ENCODE peak calls at places on chromosome 17, in eight cellular contexts. G is epithelial cell of esophagus, J is AG04450, M is heart right ventricle, U is A549, K is cardiac muscle cell, E is testis, I is cardiac fibroblast. O is an unnamed sample.
A peak's percentile ranks its signal among the peaks of the same experiment; 100 is the strongest.

GRCh38 chr17:72405662-72406230 is 284.9 kb downstream of the SOX9 start:
- DNase-seq in G (no peak), J (no peak), M (no peak), U (no peak), K (no peak), E (no peak), I (no peak), O (no peak)

GRCh38 chr17:43983515-43984411 is 20.7 kb upstream of the NAGS start:
- DNase-seq in G (peak; percentile 21), J (no peak), M (no peak), U (peak; percentile 34), K (no peak), E (peak; percentile 52), I (no peak), O (no peak)

GRCh38 chr17:6450926-6451717 is 6.9 kb downstream of the PIMREG start:
- DNase-seq in G (no peak), J (no peak), M (no peak), U (no peak), K (peak; percentile 59), E (no peak), I (no peak), O (no peak)

GRCh38 chr17:869567-870530 is 87.7 kb downstream of the MRM3 start:
- DNase-seq in G (peak; percentile 99), J (no peak), M (no peak), U (peak; percentile 56), K (peak; percentile 42), E (no peak), I (peak; percentile 57), O (no peak)

GRCh38 chr17:66915204-66915611 is 49.3 kb upstream of the CACNG4 start:
- DNase-seq in G (peak; percentile 76), J (no peak), M (no peak), U (peak; percentile 65), K (no peak), E (peak; percentile 52), I (peak; percentile 6), O (no peak)

GRCh38 chr17:78343433-78344201 is 16.3 kb downstream of the SOCS3 start:
- DNase-seq in G (no peak), J (no peak), M (no peak), U (no peak), K (no peak), E (no peak), I (no peak), O (no peak)

GRCh38 chr17:42361781-42362186 is 26.5 kb downstream of the STAT3 start:
- DNase-seq in G (no peak), J (no peak), M (no peak), U (peak; percentile 39), K (no peak), E (no peak), I (no peak), O (no peak)

GRCh38 chr17:40325156-40326013 is 16.4 kb downstream of the RARA start:
- DNase-seq in G (no peak), J (no peak), M (no peak), U (no peak), K (no peak), E (no peak), I (no peak), O (no peak)

GRCh38 chr17:72244494-72244893 is 123.7 kb downstream of the SOX9 start:
- DNase-seq in G (peak; percentile 50), J (no peak), M (no peak), U (no peak), K (peak; percentile 25), E (no peak), I (peak; percentile 25), O (no peak)

GRCh38 chr17:4986951-4987766 is at the start of gene CAMTA2:
- DNase-seq in G (peak; percentile 64), J (no peak), M (peak; percentile 94), U (peak; percentile 87), K (peak; percentile 79), E (peak; percentile 94), I (peak; percentile 73), O (no peak)

GRCh38 chr17:67289174-67289876 is 44.3 kb upstream of the HELZ start:
- DNase-seq in G (no peak), J (peak; percentile 8), M (peak; percentile 87), U (no peak), K (peak; percentile 98), E (peak; percentile 94), I (peak; percentile 99), O (no peak)

GRCh38 chr17:8080799-8081219 is 6.7 kb downstream of the ALOX12B start:
- DNase-seq in G (no peak), J (no peak), M (no peak), U (no peak), K (no peak), E (no peak), I (no peak), O (no peak)

GRCh38 chr17:64938925-64939474 is 19.7 kb upstream of the LRRC37A3 start:
- DNase-seq in G (peak; percentile 41), J (no peak), M (peak; percentile 29), U (peak; percentile 66), K (peak; percentile 56), E (peak; percentile 48), I (peak; percentile 53), O (no peak)

GRCh38 chr17:72553051-72553755 is 432.4 kb downstream of the SOX9 start:
- DNase-seq in G (no peak), J (no peak), M (no peak), U (no peak), K (no peak), E (no peak), I (no peak), O (no peak)

GRCh38 chr17:37088913-37089312 is 140.2 kb downstream of the AATF start:
- DNase-seq in G (no peak), J (no peak), M (no peak), U (no peak), K (no peak), E (no peak), I (no peak), O (no peak)

GRCh38 chr17:75604034-75604695 is 16.6 kb downstream of the MYO15B start:
- DNase-seq in G (peak; percentile 47), J (no peak), M (no peak), U (peak; percentile 55), K (no peak), E (no peak), I (no peak), O (no peak)

GRCh38 chr17:40538936-40539705 is 26.2 kb downstream of the CCR7 start:
- DNase-seq in G (no peak), J (no peak), M (no peak), U (no peak), K (no peak), E (no peak), I (no peak), O (no peak)

GRCh38 chr17:8138366-8138671 is 13.9 kb downstream of the PER1 start:
- DNase-seq in G (no peak), J (no peak), M (no peak), U (no peak), K (no peak), E (no peak), I (no peak), O (no peak)

GRCh38 chr17:19718613-19719364 is 2.4 kb upstream of the SLC47A2 start:
- DNase-seq in G (peak; percentile 46), J (no peak), M (no peak), U (peak; percentile 65), K (no peak), E (no peak), I (no peak), O (no peak)

GRCh38 chr17:47785538-47786123 is 36.0 kb downstream of the OSBPL7 start:
- DNase-seq in G (peak; percentile 40), J (no peak), M (no peak), U (no peak), K (peak; percentile 55), E (no peak), I (peak; percentile 38), O (no peak)

GRCh38 chr17:65130829-65131228 is 6.3 kb upstream of the RGS9 start:
- DNase-seq in G (no peak), J (no peak), M (no peak), U (no peak), K (no peak), E (no peak), I (no peak), O (no peak)

GRCh38 chr17:50270430-50271172 is 3.7 kb upstream of the TMEM92 start:
- DNase-seq in G (no peak), J (peak; percentile 63), M (no peak), U (no peak), K (peak; percentile 88), E (peak; percentile 46), I (peak; percentile 84), O (no peak)
- H3K4me3 ChIP-seq in G (no peak overlapping the region), J (peak overlapping the region; percentile 57), M (no peak overlapping the region), U (no peak overlapping the region), K (no peak overlapping the region), E (no peak overlapping the region), I (no peak overlapping the region), O (peak overlapping the region; percentile 53)

GRCh38 chr17:3970668-3971067 is 6.4 kb upstream of the ATP2A3 start:
- DNase-seq in G (no peak), J (no peak), M (no peak), U (no peak), K (no peak), E (no peak), I (no peak), O (no peak)

GRCh38 chr17:3973498-3974137 is 9.4 kb upstream of the ATP2A3 start:
- DNase-seq in G (no peak), J (no peak), M (no peak), U (no peak), K (no peak), E (no peak), I (no peak), O (no peak)

GRCh38 chr17:3974138-3974687 is 10.0 kb upstream of the ATP2A3 start:
- DNase-seq in G (no peak), J (no peak), M (no peak), U (no peak), K (no peak), E (no peak), I (no peak), O (no peak)

GRCh38 chr17:3972931-3973330 is 8.7 kb upstream of the ATP2A3 start:
- DNase-seq in G (no peak), J (no peak), M (no peak), U (no peak), K (no peak), E (no peak), I (no peak), O (no peak)

DNA sequence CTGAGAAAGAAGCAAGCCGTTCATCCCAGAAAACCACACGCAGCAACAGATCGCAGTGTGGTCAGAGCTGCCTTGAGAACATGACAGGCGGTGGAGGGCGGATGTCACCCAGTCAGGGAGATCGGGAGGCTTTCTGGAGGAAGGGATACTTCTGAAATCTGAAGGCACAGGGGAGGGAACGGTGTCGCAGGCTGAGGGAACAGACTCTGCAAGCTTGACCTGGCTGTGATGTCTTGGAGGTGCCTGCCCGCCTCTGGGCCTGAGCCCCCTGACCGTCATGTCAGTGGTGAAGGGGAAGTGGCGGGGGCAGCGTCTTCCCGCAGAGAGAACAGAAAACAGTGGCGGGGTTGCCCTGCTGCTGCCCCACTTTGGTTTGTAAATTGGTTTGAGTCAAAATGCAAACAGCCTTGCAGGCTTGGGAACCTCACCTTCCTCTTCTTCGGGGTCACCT is 8.1 kb upstream of the ATP2A3 start:
- DNase-seq in G (no peak), J (no peak), M (no peak), U (no peak), K (no peak), E (no peak), I (no peak), O (no peak)
- H3K4me3 ChIP-seq in G (no peak overlapping the region), J (no peak overlapping the region), M (no peak overlapping the region), U (no peak overlapping the region), K (no peak overlapping the region), E (no peak overlapping the region), I (no peak overlapping the region), O (no peak overlapping the region)

GRCh38 chr17:55278173-55278748 is 13.5 kb downstream of the HLF start:
- DNase-seq in G (no peak), J (no peak), M (no peak), U (peak; percentile 18), K (no peak), E (no peak), I (no peak), O (no peak)
- H3K4me3 ChIP-seq in G (no peak overlapping the region), J (no peak overlapping the region), M (no peak overlapping the region), U (no peak overlapping the region), K (no peak overlapping the region), E (no peak overlapping the region), I (no peak overlapping the region), O (no peak overlapping the region)

GRCh38 chr17:61408151-61409041 is 8.8 kb downstream of the TBX2 start:
- DNase-seq in G (no peak), J (no peak), M (no peak), U (no peak), K (no peak), E (no peak), I (no peak), O (no peak)
- H3K4me3 ChIP-seq in G (no peak overlapping the region), J (peak overlapping the region; percentile 98), M (peak overlapping the region; percentile 70), U (peak overlapping the region; percentile 46), K (peak overlapping the region; percentile 6), E (no peak overlapping the region), I (no peak overlapping the region), O (no peak overlapping the region)

O was measured in AG04449.